ENCODE peak calls at places on chromosome 21, in four cellular contexts. V, P, W and E are unnamed samples.

GRCh38 chr21:24290151-24290833 is 1317.0 kb downstream of the MRPL39 start:
- DNase-seq in V (no peak), P (no peak), W (no peak), E (no peak)

GRCh38 chr21:35075546-35075945 is 26.4 kb upstream of the RUNX1 start:
- DNase-seq in V (no peak), P (no peak), W (no peak), E (no peak)

GRCh38 chr21:42247716-42248115 is 28.8 kb downstream of the ABCG1 start:
- DNase-seq in V (no peak), P (no peak), W (no peak), E (no peak)

GRCh38 chr21:31918250-31918775 is 45.5 kb downstream of the HUNK start:
- DNase-seq in V (no peak), P (no peak), W (no peak), E (no peak)

GRCh38 chr21:34184232-34184631 is 110.9 kb downstream of the MRPS6 start:
- DNase-seq in V (no peak), P (no peak), W (no peak), E (no peak)

GRCh38 chr21:35014302-35015044 is 34.6 kb downstream of the RUNX1 start:
- DNase-seq in V (no peak), P (no peak), W (no peak), E (no peak)

GRCh38 chr21:31111093-31111492 is 72.8 kb upstream of the KRTAP19-8 start:
- DNase-seq in V (no peak), P (no peak), W (no peak), E (no peak)

GRCh38 chr21:15706686-15707085 is 23.1 kb upstream of the USP25 start:
- DNase-seq in V (no peak), P (no peak), W (no peak), E (no peak)

GRCh38 chr21:31612889-31613785 is 46.4 kb upstream of the SOD1 start:
- DNase-seq in V (no peak), P (no peak), W (no peak), E (no peak)

GRCh38 chr21:33950425-33951079 is 34.9 kb upstream of the ATP5PO start:
- DNase-seq in V (peak; percentile 34), P (no peak), W (no peak), E (no peak)

GRCh38 chr21:41141031-41141457 is 26.9 kb upstream of the BACE2 start:
- DNase-seq in V (no peak), P (no peak), W (no peak), E (no peak)

GRCh38 chr21:42513151-42513984 is at the start of gene SLC37A1:
- DNase-seq in V (peak; percentile 78), P (peak; percentile 62), W (peak; percentile 75), E (peak; percentile 50)

GRCh38 chr21:41772351-41773080 is 5.7 kb upstream of the RIPK4 start:
- DNase-seq in V (no peak), P (no peak), W (no peak), E (no peak)

GRCh38 chr21:14942801-14943490 is 121.9 kb downstream of the NRIP1 start:
- DNase-seq in V (no peak), P (no peak), W (no peak), E (no peak)

GRCh38 chr21:41952568-41953248 is 1.1 kb downstream of the C2CD2 start:
- DNase-seq in V (no peak), P (no peak), W (no peak), E (no peak)

GRCh38 chr21:34598931-34599400 is 15.9 kb downstream of the RCAN1 start:
- DNase-seq in V (no peak), P (no peak), W (peak; percentile 33), E (no peak)

GRCh38 chr21:16239659-16240265 is 510.0 kb downstream of the USP25 start:
- DNase-seq in V (no peak), P (no peak), W (no peak), E (no peak)

GRCh38 chr21:17495680-17496079 is 17.2 kb upstream of the CXADR start:
- DNase-seq in V (no peak), P (no peak), W (no peak), E (no peak)

GRCh38 chr21:41613421-41613998 is 105.6 kb upstream of the TMPRSS2 start:
- DNase-seq in V (no peak), P (no peak), W (no peak), E (no peak)

GRCh38 chr21:42632336-42632751 is 21.1 kb upstream of the PDE9A start:
- DNase-seq in V (no peak), P (no peak), W (no peak), E (no peak)

GRCh38 chr21:18384771-18385170 is 18.8 kb downstream of the TMPRSS15 start:
- DNase-seq in V (no peak), P (no peak), W (peak; percentile 17), E (no peak)

GRCh38 chr21:41947596-41948403 is 6.0 kb downstream of the C2CD2 start:
- DNase-seq in V (no peak), P (no peak), W (no peak), E (no peak)

GRCh38 chr21:38797470-38797869 is 8.3 kb upstream of the ETS2 start:
- DNase-seq in V (no peak), P (no peak), W (peak; percentile 87), E (no peak)

GRCh38 chr21:37835512-37835911 is 80.7 kb downstream of the KCNJ6 start:
- DNase-seq in V (no peak), P (no peak), W (no peak), E (no peak)

GRCh38 chr21:21712761-21713558 is 714.8 kb downstream of the NCAM2 start:
- DNase-seq in V (no peak), P (no peak), W (no peak), E (no peak)

GRCh38 chr21:14583629-14584251 is 37.6 kb upstream of the SAMSN1 start:
- DNase-seq in V (no peak), P (no peak), W (no peak), E (no peak)

GRCh38 chr21:32918467-32919140 is 107.1 kb upstream of the OLIG2 start:
- DNase-seq in V (no peak), P (no peak), W (no peak), E (no peak)

GRCh38 chr21:32320059-32320458 is 21.4 kb downstream of the MRAP start:
- DNase-seq in V (no peak), P (no peak), W (no peak), E (no peak)

GRCh38 chr21:40507978-40508377 is 339.0 kb downstream of the DSCAM start:
- DNase-seq in V (no peak), P (no peak), W (no peak), E (no peak)

GRCh38 chr21:38494688-38495087 is 3.6 kb downstream of the ERG start:
- DNase-seq in V (no peak), P (no peak), W (no peak), E (no peak)

GRCh38 chr21:17455028-17455353 is 57.9 kb upstream of the CXADR start:
- DNase-seq in V (no peak), P (no peak), W (no peak), E (no peak)

GRCh38 chr21:17461014-17461413 is 51.8 kb upstream of the CXADR start:
- DNase-seq in V (no peak), P (no peak), W (no peak), E (no peak)

DNA sequence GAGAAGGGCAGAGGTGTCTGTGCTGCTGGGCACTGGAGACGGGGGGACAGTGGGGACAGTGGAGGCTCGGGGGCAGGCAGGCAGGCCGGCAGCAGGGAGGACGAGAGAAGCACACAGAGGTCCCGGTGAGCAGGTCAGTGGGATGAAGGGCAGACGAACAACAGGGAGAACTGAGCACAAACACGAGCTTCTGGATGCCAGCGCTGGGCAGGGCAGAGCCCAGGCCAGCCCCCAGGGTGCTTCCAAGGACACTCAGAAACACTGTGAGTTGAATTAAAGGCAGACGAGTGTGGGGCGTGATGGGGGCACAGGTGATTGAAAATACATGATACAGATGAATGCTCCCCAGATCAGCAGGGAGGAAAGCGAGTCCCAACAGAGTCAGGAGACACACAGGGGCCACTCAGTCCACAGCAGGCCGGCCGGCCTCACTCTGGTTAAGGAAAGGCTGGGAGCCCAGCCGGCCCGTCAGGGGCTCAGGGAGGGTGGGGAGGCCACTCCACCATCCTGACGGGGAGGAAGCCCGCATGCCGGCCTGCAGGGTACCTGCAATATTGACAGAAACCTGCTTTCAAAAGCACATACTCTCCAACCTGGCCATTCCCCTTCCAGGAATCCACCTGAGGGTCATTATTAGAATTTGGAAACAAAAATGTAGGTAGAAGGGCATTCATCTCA is 14.1 kb downstream of the SLC19A1 start:
- DNase-seq in V (no peak), P (no peak), W (no peak), E (no peak)
- TF ChIP-seq TAF1 in V (no peak), P (no peak), W (no peak), E (no peak)

GRCh38 chr21:28485301-28486022 is 507.2 kb downstream of the LTN1 start:
- DNase-seq in V (no peak), P (no peak), W (no peak), E (no peak)
- TF ChIP-seq TAF1 in V (no peak), P (no peak), W (no peak), E (no peak)

DNA sequence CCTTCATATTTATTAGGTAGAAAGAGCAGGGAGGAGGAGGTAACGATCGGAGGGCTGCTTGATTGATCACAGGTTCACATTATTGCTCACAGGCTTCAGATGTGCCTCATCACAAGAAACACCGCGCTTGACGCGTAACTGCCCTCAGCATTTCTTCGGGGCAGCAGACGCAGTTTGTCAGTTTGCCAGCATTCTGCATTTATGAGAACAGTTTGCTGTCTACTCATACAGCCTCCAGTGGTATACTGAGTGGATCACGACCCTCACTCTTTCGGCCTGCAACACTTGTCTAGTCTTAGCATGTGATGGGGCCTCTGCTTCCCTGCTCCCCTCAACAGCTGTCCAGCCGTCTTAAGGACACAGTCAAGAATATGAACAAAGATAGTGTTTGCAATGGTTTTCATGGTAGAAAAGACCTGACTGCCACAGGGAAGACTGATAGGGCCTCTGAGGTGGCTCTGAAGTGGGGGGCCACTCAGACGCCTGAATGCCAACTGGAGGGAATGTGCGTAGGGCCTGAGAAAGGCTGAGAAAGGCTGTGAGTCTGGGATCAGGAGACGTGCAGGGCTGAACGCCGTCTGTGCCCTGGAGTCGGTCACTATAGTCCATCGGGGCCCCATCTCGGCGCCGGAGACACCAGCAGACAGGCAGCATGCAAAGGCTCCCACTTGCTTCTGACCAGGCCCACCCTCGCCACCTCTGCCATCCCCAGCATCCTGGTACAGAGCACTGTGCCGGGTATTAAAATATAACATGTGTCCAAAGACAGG is 45.0 kb downstream of the UBE2G2 start:
- DNase-seq in V (no peak), P (no peak), W (no peak), E (no peak)
- TF ChIP-seq TAF1 in V (no peak), P (no peak), W (no peak), E (no peak)

GRCh38 chr21:27112186-27112585 is 145.3 kb upstream of the ADAMTS5 start:
- DNase-seq in V (no peak), P (no peak), W (no peak), E (no peak)
- TF ChIP-seq TAF1 in V (no peak), P (no peak), W (no peak), E (no peak)

GRCh38 chr21:43708745-43709381 is 10.1 kb upstream of the PDXK start:
- DNase-seq in V (no peak), P (no peak), W (no peak), E (no peak)

GRCh38 chr21:43716376-43717165 is 2.4 kb upstream of the PDXK start:
- DNase-seq in V (no peak), P (no peak), W (no peak), E (no peak)

GRCh38 chr21:43717166-43717853 is 1.6 kb upstream of the PDXK start:
- DNase-seq in V (no peak), P (no peak), W (no peak), E (no peak)

GRCh38 chr21:43707462-43707861 is 11.5 kb upstream of the PDXK start:
- DNase-seq in V (no peak), P (no peak), W (no peak), E (no peak)

GRCh38 chr21:43712268-43712942 is 6.5 kb upstream of the PDXK start:
- DNase-seq in V (no peak), P (no peak), W (no peak), E (no peak)
- TF ChIP-seq TAF1 in V (no peak), P (no peak), W (no peak), E (no peak)